ENCODE peak calls at places on chromosome 16, in six cellular contexts. One of them, this sample, is unnamed.
A peak's percentile ranks its signal among the peaks of the same experiment; 100 is the strongest.

GRCh38 chr16:20084624-20085226 is 11.0 kb upstream of the GPR139 start:
- DNase-seq in mesendoderm: no peak
- DNase-seq in fibroblast of lung: no peak
- DNase-seq in OCI-LY7: no peak
- DNase-seq in neural progenitor cell: no peak
- DNase-seq in mammary epithelial cell: no peak
- DNase-seq in this sample: no peak

GRCh38 chr16:65120811-65121721 is 797 bp downstream of the CDH11 start:
- DNase-seq in mesendoderm: peak; percentile 53
- DNase-seq in neural progenitor cell: peak; percentile 59
- DNase-seq in OCI-LY7: no peak
- DNase-seq in mammary epithelial cell: peak; percentile 19
- DNase-seq in fibroblast of lung: peak; percentile 48
- DNase-seq in this sample: peak; percentile 53

GRCh38 chr16:69326172-69326873 is 4.1 kb downstream of the PDF start:
- DNase-seq in OCI-LY7: no peak
- DNase-seq in neural progenitor cell: no peak
- DNase-seq in mammary epithelial cell: no peak
- DNase-seq in fibroblast of lung: no peak
- DNase-seq in mesendoderm: no peak
- DNase-seq in this sample: no peak

GRCh38 chr16:15954814-15955151 is 5.4 kb downstream of the ABCC1 start:
- DNase-seq in mammary epithelial cell: no peak
- DNase-seq in neural progenitor cell: no peak
- DNase-seq in OCI-LY7: no peak
- DNase-seq in fibroblast of lung: no peak
- DNase-seq in mesendoderm: no peak
- DNase-seq in this sample: no peak

GRCh38 chr16:88806491-88807111 is 3.0 kb downstream of the CDT1 start:
- DNase-seq in mesendoderm: no peak
- DNase-seq in fibroblast of lung: no peak
- DNase-seq in neural progenitor cell: no peak
- DNase-seq in OCI-LY7: no peak
- DNase-seq in mammary epithelial cell: no peak
- DNase-seq in this sample: no peak

GRCh38 chr16:77306050-77306616 is 106.9 kb downstream of the SYCE1L start:
- DNase-seq in mammary epithelial cell: no peak
- DNase-seq in neural progenitor cell: no peak
- DNase-seq in mesendoderm: no peak
- DNase-seq in OCI-LY7: no peak
- DNase-seq in fibroblast of lung: no peak
- DNase-seq in this sample: no peak

GRCh38 chr16:68764866-68765265 is 27.8 kb downstream of the CDH1 start:
- DNase-seq in OCI-LY7: no peak
- DNase-seq in mesendoderm: peak; percentile 49
- DNase-seq in fibroblast of lung: no peak
- DNase-seq in mammary epithelial cell: no peak
- DNase-seq in neural progenitor cell: no peak
- DNase-seq in this sample: no peak

GRCh38 chr16:16992986-16993783 is 477.6 kb downstream of the XYLT1 start:
- DNase-seq in fibroblast of lung: no peak
- DNase-seq in neural progenitor cell: peak; percentile 13
- DNase-seq in mesendoderm: no peak
- DNase-seq in OCI-LY7: peak; percentile 13
- DNase-seq in mammary epithelial cell: no peak
- DNase-seq in this sample: no peak

GRCh38 chr16:24174504-24174903 is 81.6 kb upstream of the CACNG3 start:
- DNase-seq in neural progenitor cell: no peak
- DNase-seq in mesendoderm: no peak
- DNase-seq in fibroblast of lung: no peak
- DNase-seq in mammary epithelial cell: no peak
- DNase-seq in OCI-LY7: no peak
- DNase-seq in this sample: no peak

GRCh38 chr16:69311533-69312388 is 611 bp downstream of the VPS4A start:
- DNase-seq in fibroblast of lung: peak; percentile 15
- DNase-seq in OCI-LY7: peak; percentile 67
- DNase-seq in neural progenitor cell: peak; percentile 60
- DNase-seq in mammary epithelial cell: peak; percentile 45
- DNase-seq in mesendoderm: peak; percentile 74
- DNase-seq in this sample: peak; percentile 75

GRCh38 chr16:84507011-84507982 is 2.8 kb upstream of the MEAK7 start:
- DNase-seq in neural progenitor cell: no peak
- DNase-seq in OCI-LY7: peak; percentile 89
- DNase-seq in mammary epithelial cell: no peak
- DNase-seq in mesendoderm: no peak
- DNase-seq in fibroblast of lung: no peak
- DNase-seq in this sample: no peak

GRCh38 chr16:56346131-56346890 is 79.0 kb downstream of the AMFR start:
- DNase-seq in fibroblast of lung: no peak
- DNase-seq in mesendoderm: no peak
- DNase-seq in OCI-LY7: no peak
- DNase-seq in mammary epithelial cell: no peak
- DNase-seq in neural progenitor cell: no peak
- DNase-seq in this sample: no peak

GRCh38 chr16:57532251-57532625 is 4.1 kb downstream of the CCDC102A start:
- DNase-seq in mammary epithelial cell: no peak
- DNase-seq in neural progenitor cell: no peak
- DNase-seq in mesendoderm: no peak
- DNase-seq in OCI-LY7: peak; percentile 27
- DNase-seq in fibroblast of lung: no peak
- DNase-seq in this sample: no peak

GRCh38 chr16:67917852-67918236 is 13.8 kb downstream of the CTRL start:
- DNase-seq in fibroblast of lung: peak; percentile 50
- DNase-seq in neural progenitor cell: no peak
- DNase-seq in mesendoderm: peak; percentile 88
- DNase-seq in OCI-LY7: no peak
- DNase-seq in mammary epithelial cell: peak; percentile 83
- DNase-seq in this sample: no peak

GRCh38 chr16:89498839-89499238 is 8.5 kb upstream of the ANKRD11 start:
- DNase-seq in neural progenitor cell: no peak
- DNase-seq in mesendoderm: no peak
- DNase-seq in mammary epithelial cell: no peak
- DNase-seq in OCI-LY7: no peak
- DNase-seq in fibroblast of lung: no peak
- DNase-seq in this sample: no peak

GRCh38 chr16:1960665-1961630 is 1.6 kb downstream of the NDUFB10 start:
- DNase-seq in mesendoderm: peak; percentile 76
- DNase-seq in fibroblast of lung: peak; percentile 48
- DNase-seq in OCI-LY7: peak; percentile 69
- DNase-seq in mammary epithelial cell: peak; percentile 64
- DNase-seq in neural progenitor cell: peak; percentile 37
- DNase-seq in this sample: no peak

GRCh38 chr16:22232277-22233049 is 26.4 kb downstream of the EEF2K start:
- DNase-seq in mammary epithelial cell: peak; percentile 72
- DNase-seq in mesendoderm: no peak
- DNase-seq in fibroblast of lung: peak; percentile 16
- DNase-seq in OCI-LY7: no peak
- DNase-seq in neural progenitor cell: no peak
- DNase-seq in this sample: no peak

GRCh38 chr16:23967775-23968571 is 132.2 kb downstream of the PRKCB start:
- DNase-seq in mammary epithelial cell: no peak
- DNase-seq in fibroblast of lung: no peak
- DNase-seq in mesendoderm: no peak
- DNase-seq in neural progenitor cell: no peak
- DNase-seq in OCI-LY7: no peak
- DNase-seq in this sample: no peak

GRCh38 chr16:89038811-89039735 is 54.6 kb upstream of the ACSF3 start:
- DNase-seq in fibroblast of lung: no peak
- DNase-seq in neural progenitor cell: no peak
- DNase-seq in mammary epithelial cell: no peak
- DNase-seq in mesendoderm: no peak
- DNase-seq in OCI-LY7: no peak
- DNase-seq in this sample: no peak

GRCh38 chr16:67804853-67805542 is 1.4 kb downstream of the RANBP10 start:
- DNase-seq in fibroblast of lung: no peak
- DNase-seq in OCI-LY7: no peak
- DNase-seq in mammary epithelial cell: no peak
- DNase-seq in mesendoderm: no peak
- DNase-seq in neural progenitor cell: no peak
- DNase-seq in this sample: no peak

GRCh38 chr16:23524001-23524400 is 13.7 kb upstream of the GGA2 start:
- DNase-seq in neural progenitor cell: no peak
- DNase-seq in OCI-LY7: no peak
- DNase-seq in fibroblast of lung: no peak
- DNase-seq in mesendoderm: no peak
- DNase-seq in mammary epithelial cell: no peak
- DNase-seq in this sample: no peak

GRCh38 chr16:88686062-88686438 is 257 bp downstream of the SNAI3 start:
- DNase-seq in OCI-LY7: no peak
- DNase-seq in mammary epithelial cell: no peak
- DNase-seq in mesendoderm: no peak
- DNase-seq in neural progenitor cell: no peak
- DNase-seq in fibroblast of lung: no peak
- DNase-seq in this sample: peak; percentile 67

GRCh38 chr16:88069397-88070168 is 118.3 kb downstream of the BANP start:
- DNase-seq in neural progenitor cell: no peak
- DNase-seq in mesendoderm: no peak
- DNase-seq in mammary epithelial cell: no peak
- DNase-seq in fibroblast of lung: no peak
- DNase-seq in OCI-LY7: peak; percentile 98
- DNase-seq in this sample: no peak

GRCh38 chr16:24125199-24125598 is 130.9 kb upstream of the CACNG3 start:
- DNase-seq in fibroblast of lung: no peak
- DNase-seq in mammary epithelial cell: no peak
- DNase-seq in OCI-LY7: no peak
- DNase-seq in mesendoderm: no peak
- DNase-seq in neural progenitor cell: peak; percentile 67
- DNase-seq in this sample: peak; percentile 32

DNA sequence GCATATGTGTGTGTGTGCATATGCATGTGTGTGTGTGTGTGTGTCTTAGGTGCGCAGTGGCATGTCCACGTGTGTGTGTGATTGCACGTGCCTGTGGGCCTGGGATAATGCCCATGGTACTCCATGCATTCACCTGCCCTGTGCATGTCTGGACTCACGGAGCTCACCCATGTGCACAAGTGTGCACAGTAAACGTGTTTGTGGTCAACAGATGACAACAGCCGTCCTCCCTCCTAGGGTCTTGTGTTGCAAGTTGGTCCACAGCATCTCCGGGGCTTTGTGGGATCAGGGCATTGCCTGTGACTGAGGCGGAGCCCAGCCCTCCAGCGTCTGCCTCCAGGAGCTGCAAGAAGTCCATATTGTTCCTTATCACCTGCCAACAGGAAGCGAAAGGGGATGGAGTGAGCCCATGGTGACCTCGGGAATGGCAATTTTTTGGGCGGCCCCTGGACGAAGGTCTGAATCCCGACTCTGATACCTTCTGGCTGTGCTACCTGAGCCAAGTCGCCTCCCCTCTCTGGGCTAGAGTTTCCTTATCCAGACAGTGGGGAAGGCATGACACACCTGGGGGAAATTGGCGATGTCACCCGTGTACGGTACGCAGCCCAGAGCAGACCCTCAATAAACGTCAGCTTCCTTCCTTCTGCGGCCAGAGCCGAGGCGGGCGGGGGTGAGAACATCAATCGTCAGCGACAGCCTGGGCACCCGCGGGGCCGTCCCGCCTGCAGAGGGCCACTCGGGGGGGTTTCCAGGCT is 47.6 kb downstream of the IL21R start:
- DNase-seq in OCI-LY7: peak; percentile 23
- DNase-seq in fibroblast of lung: no peak
- DNase-seq in mammary epithelial cell: no peak
- DNase-seq in mesendoderm: no peak
- DNase-seq in neural progenitor cell: no peak
- DNase-seq in this sample: no peak
- H3K4me1 ChIP-seq in OCI-LY7: peaks cover 27% of the 10 kb centered on the region
- H3K4me1 ChIP-seq in fibroblast of lung: peaks cover 6% of the 10 kb centered on the region
- H3K4me1 ChIP-seq in mammary epithelial cell: no peaks in the 10 kb centered on the region
- H3K4me1 ChIP-seq in mesendoderm: no peaks in the 10 kb centered on the region
- H3K4me1 ChIP-seq in neural progenitor cell: no peaks in the 10 kb centered on the region
- H3K4me1 ChIP-seq in this sample: no peaks in the 10 kb centered on the region

DNA sequence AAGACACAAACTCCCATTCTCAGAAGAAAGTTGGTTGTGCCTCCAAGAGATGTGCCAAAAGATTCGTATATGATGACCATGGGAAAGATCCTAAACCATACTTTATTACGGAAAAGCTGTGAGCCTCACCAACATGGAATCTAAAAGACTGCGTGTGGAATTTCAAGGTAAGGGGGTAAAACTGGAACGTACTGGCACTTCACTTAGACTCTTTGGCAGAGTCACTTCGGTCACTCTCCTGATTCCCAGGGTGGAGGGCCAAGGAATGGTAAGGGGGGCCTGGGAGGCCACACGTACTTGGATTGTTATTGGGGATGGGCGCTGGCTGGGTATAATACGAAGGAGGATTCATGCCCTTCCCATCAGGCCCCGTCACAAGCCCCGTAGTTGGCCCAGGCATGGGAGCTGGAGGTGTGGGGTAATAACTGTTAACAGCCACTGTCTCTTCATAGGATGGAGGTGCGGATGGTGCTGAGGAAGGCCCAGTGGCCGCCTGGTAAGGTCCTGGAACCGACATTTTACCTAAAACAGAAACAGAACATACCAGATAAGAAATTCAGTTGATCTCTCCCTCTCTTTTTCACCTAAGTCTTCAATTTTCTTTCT is 30.4 kb downstream of the LITAF start:
- DNase-seq in mesendoderm: no peak
- DNase-seq in neural progenitor cell: no peak
- DNase-seq in fibroblast of lung: no peak
- DNase-seq in OCI-LY7: no peak
- DNase-seq in mammary epithelial cell: no peak
- DNase-seq in this sample: no peak
- H3K79me2 ChIP-seq in mesendoderm: no peaks in the 10 kb centered on the region
- H3K79me2 ChIP-seq in neural progenitor cell: peaks cover 25% of the 10 kb centered on the region
- H3K79me2 ChIP-seq in fibroblast of lung: peaks cover 8% of the 10 kb centered on the region
- H3K79me2 ChIP-seq in OCI-LY7: no peaks in the 10 kb centered on the region
- H3K79me2 ChIP-seq in mammary epithelial cell: peaks cover 87% of the 10 kb centered on the region
- H3K79me2 ChIP-seq in this sample: peaks cover 56% of the 10 kb centered on the region

DNA sequence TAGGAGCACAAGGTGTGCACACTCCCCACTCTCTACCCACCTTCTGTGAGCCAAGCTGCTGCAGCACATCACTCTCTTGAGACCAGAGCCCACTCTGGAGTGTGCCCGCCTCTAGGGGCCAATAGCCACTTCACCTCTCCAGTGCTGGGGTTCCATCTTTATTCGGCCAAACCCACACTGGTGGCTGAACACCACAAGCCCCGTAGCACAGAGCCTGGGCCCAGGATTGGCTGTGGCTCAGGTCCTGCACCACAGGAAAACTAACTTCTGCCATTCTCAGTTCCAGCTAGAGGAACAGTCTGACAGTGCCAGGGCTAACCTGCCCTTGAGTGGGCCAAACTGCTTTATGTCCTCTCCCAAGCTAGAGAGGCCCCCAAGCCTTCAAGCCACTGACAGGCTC is 111.0 kb upstream of the TOX3 start:
- DNase-seq in fibroblast of lung: no peak
- DNase-seq in OCI-LY7: no peak
- DNase-seq in mesendoderm: no peak
- DNase-seq in neural progenitor cell: no peak
- DNase-seq in mammary epithelial cell: no peak
- DNase-seq in this sample: no peak
- H3K4me3 ChIP-seq in fibroblast of lung: no peak overlapping the region
- H3K4me3 ChIP-seq in OCI-LY7: no peak overlapping the region
- H3K4me3 ChIP-seq in mesendoderm: no peak overlapping the region
- H3K4me3 ChIP-seq in neural progenitor cell: no peak overlapping the region
- H3K4me3 ChIP-seq in mammary epithelial cell: no peak overlapping the region
- H3K4me3 ChIP-seq in this sample: no peak overlapping the region

DNA sequence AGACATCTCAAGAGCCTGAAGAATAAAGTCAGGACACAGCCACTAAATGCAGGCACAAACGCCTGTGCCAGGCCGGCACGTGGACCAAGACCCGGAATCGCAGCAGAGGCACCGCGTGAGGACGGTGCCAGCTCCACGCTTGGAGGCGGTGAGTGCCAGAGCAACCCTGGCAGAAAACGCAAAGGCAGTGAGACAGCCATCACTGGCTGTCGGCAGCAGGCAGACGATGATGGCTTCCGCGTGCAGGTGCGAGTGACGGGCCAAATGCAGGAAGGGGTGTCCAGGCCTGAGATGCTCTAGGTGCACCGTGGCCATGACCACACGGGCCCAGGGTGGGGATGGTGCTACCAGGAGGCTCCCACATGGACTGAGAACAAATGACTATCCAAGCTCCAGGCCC is 78.8 kb downstream of the LMF1 start:
- DNase-seq in mesendoderm: no peak
- DNase-seq in neural progenitor cell: no peak
- DNase-seq in OCI-LY7: no peak
- DNase-seq in fibroblast of lung: no peak
- DNase-seq in mammary epithelial cell: no peak
- DNase-seq in this sample: no peak
- H3K4me1 ChIP-seq in mesendoderm: peaks cover 2% of the 10 kb centered on the region
- H3K4me1 ChIP-seq in neural progenitor cell: peaks cover 3% of the 10 kb centered on the region
- H3K4me1 ChIP-seq in OCI-LY7: no peaks in the 10 kb centered on the region
- H3K4me1 ChIP-seq in fibroblast of lung: no peaks in the 10 kb centered on the region
- H3K4me1 ChIP-seq in mammary epithelial cell: no peaks in the 10 kb centered on the region
- H3K4me1 ChIP-seq in this sample: peaks cover 3% of the 10 kb centered on the region

This sample was measured in GM23338.